ENCODE peak calls at places on chromosomes 1 and 21, in seven cellular contexts. H, L, R, D, Y, S and C are unnamed samples.

GRCh38 chr21:41289431-41289830 is 27.2 kb upstream of the FAM3B start:
- DNase-seq in S (no peak), H (no peak), Y (no peak), L (peak), D (no peak), R (no peak), C (peak)

GRCh38 chr1:17201201-17202021 is 3.5 kb upstream of the PADI1 start:
- DNase-seq in D (no peak), H (no peak), Y (no peak), L (no peak), S (peak), R (no peak), C (peak)

GRCh38 chr1:119595606-119596005 is 52.5 kb downstream of the ZNF697 start:
- DNase-seq in Y (no peak), L (peak), S (no peak), D (no peak), R (no peak), H (no peak), C (no peak)

GRCh38 chr1:45493116-45493697 is 2.2 kb upstream of the TESK2 start:
- DNase-seq in L (peak), S (peak), H (peak), R (peak), D (no peak), Y (peak), C (no peak)

GRCh38 chr1:16631248-16632043 is 18.1 kb upstream of the NBPF1 start:
- DNase-seq in Y (no peak), S (peak), D (no peak), R (no peak), H (no peak), L (no peak), C (peak)

GRCh38 chr1:43062527-43063080 is 103.9 kb upstream of the SLC2A1 start:
- DNase-seq in H (no peak), R (no peak), Y (no peak), S (no peak), D (no peak), L (no peak), C (no peak)

GRCh38 chr21:28127390-28127789 is 865.3 kb downstream of the LTN1 start:
- DNase-seq in R (no peak), H (peak), Y (no peak), D (peak), L (no peak), S (no peak), C (no peak)

GRCh38 chr1:162878000-162878596 is 17.1 kb upstream of the CCDC190 start:
- DNase-seq in R (peak), Y (peak), L (peak), S (no peak), D (peak), H (no peak), C (peak)

GRCh38 chr21:37684115-37684493 is 232.2 kb downstream of the KCNJ6 start:
- DNase-seq in R (no peak), S (no peak), L (no peak), D (no peak), H (no peak), Y (no peak), C (no peak)

GRCh38 chr1:224095339-224095738 is 18.6 kb upstream of the FBXO28 start:
- DNase-seq in L (no peak), D (no peak), Y (no peak), H (no peak), S (no peak), R (no peak), C (no peak)

GRCh38 chr1:224407546-224408293 is 26.9 kb downstream of the WDR26 start:
- DNase-seq in H (no peak), R (no peak), L (no peak), Y (no peak), D (peak), S (no peak), C (no peak)

GRCh38 chr21:41777934-41778815 is 11.3 kb upstream of the RIPK4 start:
- DNase-seq in L (peak), S (peak), Y (peak), H (peak), R (peak), D (peak), C (peak)

GRCh38 chr1:222896630-222897526 is 82.0 kb downstream of the DISP1 start:
- DNase-seq in R (peak), S (no peak), L (peak), D (peak), Y (no peak), H (no peak), C (no peak)

GRCh38 chr1:50873458-50874187 is 86.4 kb downstream of the FAF1 start:
- DNase-seq in Y (peak), H (no peak), D (peak), S (peak), R (peak), L (peak), C (peak)

GRCh38 chr1:184792450-184792969 is 37.9 kb upstream of the EDEM3 start:
- DNase-seq in Y (no peak), H (peak), L (peak), R (peak), D (peak), S (peak), C (no peak)

GRCh38 chr1:3625151-3625907 is 514 bp downstream of the TPRG1L start:
- DNase-seq in R (peak), L (peak), D (peak), Y (no peak), H (no peak), S (peak), C (no peak)

GRCh38 chr1:162856260-162856659 is 4.7 kb downstream of the CCDC190 start:
- DNase-seq in D (peak), Y (no peak), L (peak), S (no peak), R (peak), H (no peak), C (no peak)

GRCh38 chr1:233787599-233787998 is 116.9 kb upstream of the SLC35F3 start:
- DNase-seq in D (no peak), L (no peak), S (no peak), R (no peak), Y (no peak), H (no peak), C (no peak)

DNA sequence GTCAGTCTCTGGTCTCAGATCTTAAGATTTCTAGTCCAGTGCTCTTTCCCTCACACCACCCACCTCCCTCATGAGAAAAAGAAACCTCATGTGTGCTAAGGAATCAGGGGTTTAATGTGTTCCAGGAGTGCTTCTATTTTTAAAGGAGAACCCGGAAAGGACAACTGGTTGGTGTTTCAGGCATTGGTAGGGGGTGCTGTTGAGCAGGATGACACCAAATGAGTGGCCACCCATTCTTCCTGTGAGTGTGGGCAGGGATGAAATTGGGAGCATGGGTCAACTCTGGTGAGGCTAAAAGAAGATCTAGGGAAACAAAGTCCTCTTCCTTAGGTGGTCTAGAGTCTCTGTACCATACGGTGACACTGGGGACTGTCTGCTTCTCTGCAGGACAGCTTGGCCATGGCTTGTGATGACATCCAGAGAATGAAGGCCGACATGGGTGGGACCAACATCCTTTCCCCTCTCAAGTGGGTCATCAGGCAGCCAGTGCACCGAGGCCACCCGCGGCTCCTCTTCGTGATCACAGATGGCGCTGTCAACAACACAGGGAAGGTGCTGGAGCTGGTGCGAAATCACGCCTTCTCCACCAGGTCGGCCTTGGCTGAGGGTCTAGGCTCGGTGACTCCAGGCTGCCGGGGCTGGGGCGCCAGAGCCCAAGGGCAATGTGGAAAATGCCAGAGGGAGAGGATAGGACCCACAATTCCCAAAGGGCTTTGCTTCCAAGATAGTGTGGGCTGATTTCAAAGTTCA is 39.3 kb downstream of the VWA5B1 start:
- DNase-seq in H (no peak), Y (no peak), D (no peak), S (no peak), R (no peak), L (no peak), C (no peak)
- TF ChIP-seq CTCF in H (no peak), Y (no peak), D (peak), S (no peak), R (peak), L (peak), C (no peak)

DNA sequence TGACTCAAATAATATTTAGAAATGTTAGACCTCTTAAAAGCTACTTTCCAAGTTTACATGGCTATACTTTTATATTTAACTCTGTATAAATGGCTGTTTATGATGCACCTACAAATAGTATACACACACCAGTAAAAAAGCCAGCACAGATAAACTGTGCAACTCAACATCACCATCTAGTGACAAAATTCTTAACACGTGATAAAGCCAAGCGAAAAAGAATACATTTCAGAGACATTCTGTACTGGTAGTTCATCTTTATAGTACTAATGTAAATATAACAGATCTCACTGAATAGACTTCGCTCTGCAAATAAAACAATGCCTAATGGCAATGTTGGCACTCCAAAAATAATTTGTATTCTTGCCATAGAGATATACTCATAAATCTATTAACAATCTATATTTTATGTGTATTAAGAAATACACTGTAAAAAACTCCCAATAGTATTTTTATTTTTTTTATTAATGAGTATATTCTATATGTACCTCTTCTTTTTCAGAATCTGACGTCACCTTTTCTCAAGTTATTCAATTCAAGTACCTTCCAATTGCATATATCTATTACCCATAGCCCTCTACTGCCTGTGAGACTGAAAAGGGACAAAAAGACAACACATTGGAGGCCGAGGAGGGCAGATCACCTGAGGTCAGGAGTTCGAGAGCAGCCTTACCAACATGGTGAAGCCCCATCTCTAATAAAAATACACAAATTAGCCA is 100.2 kb downstream of the DPYD start:
- DNase-seq in R (peak), H (no peak), S (no peak), Y (no peak), L (peak), D (peak), C (no peak)
- TF ChIP-seq CTCF in R (peak), H (peak), S (peak), Y (peak), L (peak), D (peak), C (peak)

DNA sequence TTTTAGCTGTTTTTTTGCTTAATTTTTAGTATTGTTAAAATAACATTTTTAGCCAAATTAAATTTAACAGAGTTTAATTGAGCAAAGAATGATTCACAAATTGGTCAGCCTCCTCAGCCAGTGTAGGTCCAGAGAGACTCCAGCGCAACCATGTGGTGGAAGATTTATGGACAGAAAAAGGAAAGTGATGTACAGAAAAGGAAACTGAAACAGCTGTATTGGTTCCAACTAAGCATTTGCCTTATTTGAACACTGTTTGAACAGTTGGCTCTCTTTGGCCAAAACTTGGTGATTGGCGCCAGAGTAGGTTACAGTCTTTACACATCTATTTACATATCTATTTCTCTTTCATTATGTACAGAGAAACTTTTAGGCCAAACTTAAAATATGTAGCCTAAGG is 19.4 kb downstream of the RPS6KC1 start:
- DNase-seq in D (peak), R (peak), H (peak), L (peak), Y (no peak), S (no peak), C (no peak)
- TF ChIP-seq CTCF in D (peak), R (peak), H (peak), L (peak), Y (no peak), S (no peak), C (no peak)

GRCh38 chr1:41329662-41330587 is 31.3 kb upstream of the FOXO6 start:
- DNase-seq in Y (no peak), L (no peak), H (no peak), S (no peak), R (no peak), D (no peak), C (no peak)

GRCh38 chr1:41331546-41331917 is 29.7 kb upstream of the FOXO6 start:
- DNase-seq in Y (no peak), D (no peak), H (no peak), S (no peak), R (no peak), L (no peak), C (no peak)

GRCh38 chr1:41328780-41329640 is 32.2 kb upstream of the FOXO6 start:
- DNase-seq in S (no peak), R (no peak), D (no peak), H (no peak), L (no peak), Y (no peak), C (no peak)

GRCh38 chr1:41333146-41333784 is 28.0 kb upstream of the FOXO6 start:
- DNase-seq in L (peak), H (no peak), D (peak), S (no peak), R (peak), Y (no peak), C (no peak)

DNA sequence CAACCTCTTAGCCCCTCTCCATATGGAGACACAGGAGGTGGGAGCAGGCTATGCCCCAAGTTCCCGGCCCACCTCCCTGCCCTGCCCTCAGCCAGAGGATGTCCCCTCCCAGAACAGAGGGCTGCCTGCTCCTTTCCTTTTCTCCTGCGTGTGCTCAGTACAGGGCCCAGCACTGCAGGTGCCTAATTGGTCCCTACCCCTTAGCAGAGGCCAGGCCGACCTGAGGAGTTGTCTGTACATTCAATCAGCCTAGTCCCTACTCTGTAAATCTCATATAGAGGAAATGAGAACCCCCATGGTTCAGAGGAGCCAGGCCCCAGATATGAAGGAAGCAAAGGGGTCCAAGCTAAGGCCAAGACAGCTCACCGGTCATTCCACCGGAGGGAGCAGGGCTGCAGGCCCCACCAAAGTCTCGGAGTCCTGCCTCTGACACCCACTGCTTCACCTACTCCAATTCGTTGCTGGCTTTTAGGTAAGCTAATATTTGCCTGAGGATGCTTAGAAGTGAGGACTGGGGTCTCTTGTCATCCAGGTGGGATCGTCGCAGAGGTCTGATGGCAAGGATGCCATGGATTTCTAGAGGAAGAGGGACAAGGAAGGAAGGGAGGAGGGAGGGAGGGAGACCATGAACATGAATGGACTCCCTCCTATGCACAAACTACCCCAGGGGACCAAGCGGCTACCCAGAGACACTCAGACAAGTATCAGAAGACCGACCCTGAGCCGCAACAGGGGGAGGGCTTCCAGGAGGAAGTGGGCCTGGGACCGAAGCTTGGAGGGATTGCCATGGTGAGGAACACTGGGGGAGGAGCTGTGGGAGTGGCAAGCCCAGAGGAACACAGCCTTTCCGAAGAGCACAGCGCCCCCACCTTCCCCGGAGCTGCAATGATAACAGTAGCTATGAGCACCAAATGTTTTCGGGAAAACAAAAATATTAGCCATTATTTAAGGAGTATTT is 30.4 kb upstream of the FOXO6 start:
- DNase-seq in Y (no peak), R (no peak), D (no peak), L (no peak), S (no peak), H (no peak), C (peak)
- TF ChIP-seq CTCF in Y (peak), R (peak), D (no peak), L (peak), S (no peak), H (no peak), C (peak)

DNA sequence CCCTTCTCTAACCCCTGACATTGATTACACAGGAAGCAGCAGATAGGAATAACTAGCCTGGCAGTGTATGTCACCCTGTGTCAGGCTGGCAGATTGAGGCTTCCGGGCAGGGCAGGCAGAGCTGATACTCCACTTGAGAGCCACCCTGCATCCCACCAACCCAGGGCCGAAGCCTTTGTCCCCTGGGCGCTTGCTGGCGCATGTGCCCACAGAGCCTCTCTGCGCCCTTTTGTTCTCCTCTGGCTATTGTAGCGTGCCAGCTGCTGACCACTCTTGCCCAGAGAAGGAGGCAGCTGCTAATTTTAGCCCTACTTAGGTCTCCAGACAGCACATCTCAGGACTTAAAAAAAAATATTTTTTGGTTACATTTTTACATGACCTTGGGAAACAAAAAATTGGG is 304.9 kb downstream of the HHAT start:
- DNase-seq in S (no peak), L (no peak), H (no peak), R (no peak), D (no peak), Y (no peak), C (no peak)
- TF ChIP-seq CTCF in S (no peak), L (no peak), H (no peak), R (no peak), D (no peak), Y (no peak), C (no peak)

GRCh38 chr1:207049974-207050391 is 1.0 kb downstream of the YOD1 start:
- DNase-seq in S (peak), D (peak), L (peak), Y (peak), R (peak), H (no peak), C (no peak)
- TF ChIP-seq CTCF in S (peak), D (peak), L (peak), Y (peak), R (peak), H (peak), C (peak)

DNA sequence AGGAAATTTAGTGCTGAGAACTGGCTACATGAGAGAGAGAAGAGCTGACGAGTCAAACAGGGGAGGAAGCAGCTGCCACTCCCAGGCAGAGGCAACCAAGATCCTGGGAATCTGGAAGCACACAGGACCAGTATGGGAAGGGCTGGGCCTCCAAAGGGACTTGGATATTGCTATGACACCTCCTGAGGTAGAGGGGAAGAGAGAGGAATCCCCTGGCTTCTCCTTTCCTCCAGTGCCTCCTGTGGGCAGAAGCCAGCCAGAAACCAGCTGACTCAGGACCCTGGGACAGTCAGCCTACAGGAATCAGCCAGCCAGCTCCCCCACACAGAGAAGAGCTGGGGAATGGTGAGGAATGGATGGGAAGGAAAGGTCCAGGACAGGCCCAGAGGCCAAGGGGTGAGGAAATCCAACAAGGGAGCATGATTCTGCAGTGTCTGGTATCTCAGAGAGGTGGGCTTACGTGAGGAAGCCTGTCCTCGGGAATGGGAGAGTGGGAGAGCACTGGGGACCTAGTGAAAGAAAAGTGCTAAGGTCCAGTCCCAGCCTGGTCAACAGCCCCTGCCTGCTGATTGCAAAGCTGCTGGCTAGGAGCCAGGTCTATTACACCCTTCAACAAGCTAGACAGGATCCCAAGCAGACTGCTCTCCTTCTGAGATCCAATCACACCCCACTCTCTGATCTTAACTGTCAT is 43.5 kb downstream of the NAV1 start:
- DNase-seq in S (peak), H (no peak), Y (no peak), D (peak), L (peak), R (peak), C (no peak)
- TF ChIP-seq CTCF in S (no peak), H (peak), Y (no peak), D (no peak), L (peak), R (no peak), C (no peak)